ENCODE peak calls at places on chromosome 5, in seven cellular contexts. F, Y, U, S, D, Q and Z are unnamed samples.

GRCh38 chr5:14038341-14038959 is 94.0 kb upstream of the DNAH5 start:
- DNase-seq in Y (no peak), S (no peak), D (no peak), U (no peak), F (peak; percentile 87), Q (no peak), Z (no peak)

GRCh38 chr5:163564321-163564924 is 59.0 kb downstream of the MAT2B start:
- DNase-seq in U (peak; percentile 50), Q (peak; percentile 62), F (peak; percentile 60), Y (peak; percentile 83), D (peak; percentile 41), S (peak; percentile 89), Z (peak; percentile 64)

GRCh38 chr5:75034137-75034739 is 18.1 kb downstream of the GCNT4 start:
- DNase-seq in S (no peak), D (no peak), U (no peak), F (no peak), Q (peak; percentile 48), Y (no peak), Z (no peak)

GRCh38 chr5:160469156-160470144 is 47.8 kb downstream of the PTTG1 start:
- DNase-seq in F (no peak), Y (no peak), D (no peak), S (no peak), U (no peak), Q (no peak), Z (no peak)

GRCh38 chr5:139677404-139678282 is 29.5 kb downstream of the CXXC5 start:
- DNase-seq in S (no peak), Q (peak; percentile 72), U (peak; percentile 77), F (no peak), D (no peak), Y (no peak), Z (no peak)

GRCh38 chr5:60634054-60634453 is 65.9 kb downstream of the DEPDC1B start:
- DNase-seq in U (no peak), S (no peak), Y (no peak), F (no peak), D (no peak), Q (no peak), Z (no peak)

GRCh38 chr5:122501087-122501435 is 189.0 kb downstream of the SNCAIP start:
- DNase-seq in Q (no peak), Y (no peak), U (no peak), F (no peak), D (no peak), S (peak; percentile 54), Z (no peak)

GRCh38 chr5:155094455-155094854 is 80.9 kb downstream of the KIF4B start:
- DNase-seq in S (no peak), D (no peak), F (no peak), U (no peak), Q (no peak), Y (no peak), Z (no peak)

GRCh38 chr5:142539154-142539740 is 146.6 kb downstream of the FGF1 start:
- DNase-seq in U (no peak), F (no peak), D (no peak), Y (no peak), S (no peak), Q (no peak), Z (no peak)

GRCh38 chr5:84249918-84250635 is 134.6 kb downstream of the EDIL3 start:
- DNase-seq in F (peak; percentile 35), S (no peak), U (no peak), Q (no peak), Y (no peak), D (no peak), Z (no peak)

GRCh38 chr5:151682751-151683331 is 3.9 kb downstream of the SPARC start:
- DNase-seq in D (no peak), Y (no peak), F (no peak), S (no peak), Q (no peak), U (no peak), Z (no peak)

GRCh38 chr5:53542917-53543316 is 17.5 kb upstream of the NDUFS4 start:
- DNase-seq in Y (no peak), D (no peak), S (no peak), Q (no peak), U (no peak), F (no peak), Z (no peak)

GRCh38 chr5:176877793-176878331 is 21.3 kb downstream of the HK3 start:
- DNase-seq in D (no peak), S (no peak), Y (no peak), Q (no peak), U (no peak), F (no peak), Z (no peak)

GRCh38 chr5:545641-546375 is 21.6 kb upstream of the SLC9A3 start:
- DNase-seq in S (no peak), U (no peak), F (no peak), D (no peak), Y (no peak), Q (no peak), Z (peak; percentile 44)

GRCh38 chr5:112388010-112388553 is 31.0 kb downstream of the EPB41L4A start:
- DNase-seq in Q (no peak), S (no peak), U (no peak), Y (no peak), F (no peak), D (no peak), Z (no peak)

GRCh38 chr5:142014911-142015584 is 2.2 kb upstream of the GNPDA1 start:
- DNase-seq in D (no peak), Q (no peak), Y (peak; percentile 49), U (no peak), F (peak; percentile 63), S (peak; percentile 73), Z (peak; percentile 35)

GRCh38 chr5:94376672-94377345 is 241.6 kb downstream of the KIAA0825 start:
- DNase-seq in F (no peak), S (no peak), Y (no peak), U (no peak), Q (no peak), D (no peak), Z (no peak)

GRCh38 chr5:12623408-12623807 is 719.2 kb upstream of the CTNND2 start:
- DNase-seq in Q (no peak), U (no peak), S (no peak), Y (no peak), F (no peak), D (no peak), Z (no peak)

GRCh38 chr5:16807475-16807874 is 128.6 kb downstream of the MYO10 start:
- DNase-seq in Y (no peak), U (no peak), Q (no peak), S (no peak), D (no peak), F (no peak), Z (no peak)

GRCh38 chr5:16805478-16805877 is 130.6 kb downstream of the MYO10 start:
- DNase-seq in S (peak; percentile 23), D (no peak), U (no peak), Y (no peak), Q (no peak), F (no peak), Z (no peak)

GRCh38 chr5:16806691-16807433 is 129.2 kb downstream of the MYO10 start:
- DNase-seq in D (no peak), F (no peak), U (no peak), Y (no peak), S (no peak), Q (no peak), Z (no peak)

GRCh38 chr5:16800477-16800876 is 135.6 kb downstream of the MYO10 start:
- DNase-seq in D (no peak), F (no peak), S (no peak), Q (no peak), Y (no peak), U (no peak), Z (no peak)

GRCh38 chr5:16803831-16804230 is 132.3 kb downstream of the MYO10 start:
- DNase-seq in Y (no peak), F (no peak), D (no peak), S (no peak), Q (no peak), U (no peak), Z (no peak)
- TF ChIP-seq POLR2A in Y (no peak), F (no peak), D (no peak), S (no peak), Q (no peak), U (no peak), Z (no peak)

GRCh38 chr5:171863928-171864327 is 78.3 kb downstream of the SMIM23 start:
- DNase-seq in D (no peak), Y (no peak), F (no peak), S (no peak), U (no peak), Q (no peak), Z (no peak)
- H3K4me1 ChIP-seq in D (no peaks in the 10 kb centered on the region), Y (no peaks in the 10 kb centered on the region), F (no peaks in the 10 kb centered on the region), S (peaks cover 9% of the 10 kb centered on the region), U (no peaks in the 10 kb centered on the region), Q (no peaks in the 10 kb centered on the region), Z (no peaks in the 10 kb centered on the region)

GRCh38 chr5:168568738-168569137 is 10.4 kb downstream of the PANK3 start:
- DNase-seq in S (no peak), D (no peak), U (no peak), Q (no peak), Y (no peak), F (no peak), Z (no peak)
- H3K27ac ChIP-seq in S (no peak overlapping the region), D (no peak overlapping the region), U (no peak overlapping the region), Q (no peak overlapping the region), Y (no peak overlapping the region), F (no peak overlapping the region), Z (no peak overlapping the region)

GRCh38 chr5:165996484-165996883 is 2295.0 kb upstream of the WWC1 start:
- DNase-seq in Q (no peak), F (no peak), S (no peak), Y (no peak), D (no peak), U (no peak), Z (no peak)
- TF ChIP-seq POLR2A in Q (no peak), F (no peak), S (no peak), Y (no peak), D (no peak), U (no peak), Z (no peak)